ENCODE peak calls at places on chromosomes 5 and 9, in four cellular contexts. D is SJSA1, F is tibial nerve, Y is stomach. J is an unnamed sample.
A peak's percentile ranks its signal among the peaks of the same experiment; 100 is the strongest.

GRCh38 chr5:130222638-130223037 is 318.4 kb downstream of the CHSY3 start:
- DNase-seq in F (no peak), Y (no peak), D (no peak), J (no peak)

GRCh38 chr5:151751091-151751490 is 7.3 kb downstream of the ATOX1 start:
- DNase-seq in F (no peak), Y (no peak), D (no peak), J (no peak)

GRCh38 chr5:12242960-12243888 is 339.0 kb upstream of the CTNND2 start:
- DNase-seq in F (no peak), Y (no peak), D (peak; percentile 9), J (no peak)

GRCh38 chr5:107853031-107853430 is 182.3 kb upstream of the EFNA5 start:
- DNase-seq in F (no peak), Y (no peak), D (no peak), J (no peak)

GRCh38 chr5:150317048-150318003 is 14.6 kb upstream of the ARSI start:
- DNase-seq in F (no peak), Y (no peak), D (peak; percentile 97), J (peak; percentile 83)

GRCh38 chr5:143986567-143987242 is 174.7 kb downstream of the HMHB1 start:
- DNase-seq in Y (no peak), D (no peak), F (no peak), J (no peak)

GRCh38 chr9:109868722-109869121 is 88.7 kb downstream of the PALM2AKAP2 start:
- DNase-seq in D (no peak), Y (no peak), F (no peak), J (no peak)

GRCh38 chr5:180120221-180121101 is 48.9 kb upstream of the RNF130 start:
- DNase-seq in Y (no peak), D (no peak), F (no peak), J (peak; percentile 64)

GRCh38 chr5:10688651-10689171 is 72.3 kb downstream of the DAP start:
- DNase-seq in Y (no peak), D (no peak), F (no peak), J (no peak)

GRCh38 chr9:79477955-79478751 is 93.6 kb upstream of the TLE4 start:
- DNase-seq in F (no peak), D (peak; percentile 51), Y (no peak), J (no peak)

DNA sequence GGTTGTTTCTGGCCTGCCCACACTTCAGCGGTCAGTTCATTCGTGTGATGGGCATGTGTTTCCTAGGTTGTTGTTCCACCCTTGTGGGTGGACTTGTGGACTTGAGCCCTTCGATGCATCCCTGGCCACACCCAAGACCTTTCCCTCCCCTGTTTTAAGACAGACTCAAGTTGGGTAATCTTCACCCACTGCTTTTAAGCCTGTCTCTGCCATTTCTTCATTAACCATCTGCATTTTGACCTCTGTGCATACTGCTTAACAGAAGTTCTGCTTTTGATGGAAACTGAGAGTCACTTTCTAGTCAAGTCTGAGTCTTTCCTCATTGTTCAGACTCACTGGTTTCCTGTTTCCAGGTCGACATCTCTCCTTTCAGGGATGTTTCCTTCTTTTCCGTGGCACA is 233.7 kb downstream of the ARHGEF28 start:
- DNase-seq in Y (no peak), F (no peak), D (no peak), J (no peak)
- H3K4me1 ChIP-seq in Y (no peaks in the 10 kb centered on the region), F (no peaks in the 10 kb centered on the region), D (peaks cover 16% of the 10 kb centered on the region), J (peaks cover 7% of the 10 kb centered on the region)

DNA sequence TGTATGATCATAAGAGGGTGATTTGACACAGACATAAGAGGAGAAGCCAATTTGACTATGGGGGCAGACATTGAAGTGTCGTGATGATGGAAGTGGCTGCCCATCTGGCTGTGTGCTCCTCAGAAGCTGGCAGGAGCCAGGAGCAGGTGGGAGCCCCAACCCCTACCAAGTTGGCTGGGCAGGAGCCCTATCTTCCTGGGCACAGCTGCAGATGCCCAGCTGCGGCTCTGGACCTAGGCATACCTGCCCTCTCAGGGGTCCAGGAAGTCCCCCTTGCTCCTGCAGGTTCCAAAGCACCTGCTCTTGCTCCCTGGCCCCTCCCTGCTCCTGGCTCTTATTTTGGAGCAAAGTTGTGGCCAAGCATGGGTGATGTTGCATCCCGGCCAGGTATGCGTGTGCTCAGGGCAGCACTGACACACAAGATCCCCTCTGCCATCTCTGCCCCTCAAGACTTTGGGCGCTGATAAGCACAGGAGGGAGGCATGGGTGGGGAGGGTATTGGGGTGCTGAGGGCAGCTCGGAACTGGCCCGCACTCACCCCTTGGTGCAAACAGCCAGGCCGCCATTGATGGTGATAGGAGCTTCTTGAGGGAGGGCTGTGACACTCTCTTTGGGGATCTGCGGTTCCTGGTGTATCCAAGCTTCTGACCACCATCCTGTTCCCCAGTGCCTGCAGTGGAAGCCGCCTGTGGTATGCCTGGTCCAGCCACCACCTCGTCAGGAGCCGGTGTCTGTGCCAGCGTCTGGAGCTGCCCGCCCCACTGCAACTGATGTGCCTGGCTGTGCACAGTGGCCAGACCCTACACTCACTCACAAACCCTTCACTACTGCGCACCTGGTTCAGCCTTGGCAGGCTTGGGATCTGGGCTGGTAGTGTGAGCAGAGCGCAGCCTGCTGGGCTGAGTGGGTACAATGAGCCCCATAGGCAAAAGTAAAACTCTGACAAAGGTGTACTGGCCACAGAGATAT is 230.9 kb downstream of the CDH9 start:
- DNase-seq in F (no peak), Y (no peak), D (no peak), J (no peak)
- H3K4me1 ChIP-seq in F (no peaks in the 10 kb centered on the region), Y (no peaks in the 10 kb centered on the region), D (no peaks in the 10 kb centered on the region), J (no peaks in the 10 kb centered on the region)

DNA sequence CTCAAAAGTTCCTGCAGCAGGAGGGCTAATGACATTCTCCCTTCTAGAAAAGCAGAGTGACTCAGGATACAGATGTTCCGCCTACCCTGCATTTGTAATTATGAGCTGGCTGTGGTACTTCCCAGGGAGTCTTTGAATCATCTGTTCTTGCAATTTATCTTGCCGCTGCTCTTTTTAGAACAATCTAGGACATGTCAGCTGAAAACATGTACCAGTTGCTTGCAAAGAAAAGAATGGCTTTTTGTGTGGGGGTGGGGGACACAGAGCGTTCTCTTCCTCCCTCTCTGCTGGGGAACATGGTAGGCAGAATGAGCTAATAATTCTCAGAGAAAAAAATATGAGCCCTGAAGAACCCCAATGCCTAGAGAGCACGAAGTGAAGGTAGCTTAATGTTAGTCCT is 51.7 kb upstream of the TUT7 start:
- DNase-seq in Y (no peak), D (peak; percentile 61), F (no peak), J (no peak)
- H3K4me1 ChIP-seq in Y (peaks cover 19% of the 10 kb centered on the region), D (peaks cover 26% of the 10 kb centered on the region), F (no peaks in the 10 kb centered on the region), J (peaks cover 2% of the 10 kb centered on the region)

GRCh38 chr5:145939532-145940065 is 3.2 kb downstream of the SH3RF2 start:
- DNase-seq in D (no peak), Y (no peak), F (no peak), J (no peak)
- H3K4me1 ChIP-seq in D (peaks cover 83% of the 10 kb centered on the region), Y (peaks cover 21% of the 10 kb centered on the region), F (no peaks in the 10 kb centered on the region), J (peaks cover 6% of the 10 kb centered on the region)

GRCh38 chr9:120863833-120864232 is 13.2 kb downstream of the PHF19 start:
- DNase-seq in Y (no peak), F (no peak), D (no peak), J (no peak)
- H3K4me1 ChIP-seq in Y (peaks cover 10% of the 10 kb centered on the region), F (peaks cover 6% of the 10 kb centered on the region), D (peaks cover 5% of the 10 kb centered on the region), J (peaks cover 3% of the 10 kb centered on the region)